ENCODE peak calls at places on chromosomes 13 and 19, in six cellular contexts. C, N, R, V, Q and M are unnamed samples.

GRCh38 chr19:39406656-39407393 is at the start of gene ZFP36:
- DNase-seq in Q (peak; percentile 95), R (peak; percentile 85), V (peak; percentile 95), N (peak; percentile 92), C (peak; percentile 77), M (peak; percentile 89)

GRCh38 chr19:7942981-7943443 is 454 bp downstream of the TIMM44 start:
- DNase-seq in V (no peak), R (no peak), N (no peak), Q (no peak), C (no peak), M (no peak)

GRCh38 chr13:29548722-29549446 is 46.6 kb downstream of the SLC7A1 start:
- DNase-seq in N (peak; percentile 57), Q (no peak), V (no peak), R (no peak), C (no peak), M (no peak)

GRCh38 chr19:15265849-15266248 is 33.6 kb upstream of the EPHX3 start:
- DNase-seq in C (peak; percentile 73), N (no peak), R (no peak), V (peak; percentile 93), Q (peak; percentile 99), M (peak; percentile 65)

GRCh38 chr19:485583-486236 is 10.6 kb upstream of the MADCAM1 start:
- DNase-seq in Q (peak; percentile 11), R (peak; percentile 46), V (no peak), C (no peak), N (peak; percentile 47), M (no peak)

GRCh38 chr19:52198678-52199077 is 8.8 kb downstream of the PPP2R1A start:
- DNase-seq in C (no peak), R (no peak), V (no peak), N (no peak), Q (no peak), M (no peak)

GRCh38 chr13:41565221-41565620 is 107.9 kb downstream of the RGCC start:
- DNase-seq in C (no peak), Q (peak; percentile 57), V (no peak), N (no peak), R (no peak), M (no peak)

GRCh38 chr13:49307365-49307764 is 59.6 kb downstream of the CDADC1 start:
- DNase-seq in C (no peak), R (no peak), V (no peak), Q (no peak), N (no peak), M (no peak)

GRCh38 chr13:75494491-75494890 is 12.5 kb upstream of the TBC1D4 start:
- DNase-seq in C (no peak), V (no peak), R (no peak), N (no peak), Q (peak; percentile 19), M (no peak)

GRCh38 chr13:26370495-26370990 is 116.6 kb downstream of the CDK8 start:
- DNase-seq in C (no peak), V (no peak), Q (peak; percentile 2), R (no peak), N (no peak), M (no peak)

GRCh38 chr13:95714142-95714832 is 37.3 kb downstream of the DNAJC3 start:
- DNase-seq in N (no peak), R (no peak), V (no peak), Q (peak; percentile 59), C (no peak), M (no peak)

GRCh38 chr19:16654621-16655020 is 5.3 kb downstream of the SMIM7 start:
- DNase-seq in V (no peak), Q (no peak), C (no peak), N (no peak), R (no peak), M (no peak)

GRCh38 chr19:30778961-30779690 is 406.9 kb downstream of the ZNF536 start:
- DNase-seq in Q (no peak), C (no peak), R (no peak), V (no peak), N (no peak), M (no peak)

GRCh38 chr19:12331211-12331941 is 2.1 kb downstream of the ZNF563 start:
- DNase-seq in C (no peak), N (no peak), R (peak; percentile 22), V (no peak), Q (no peak), M (no peak)

GRCh38 chr19:2923510-2923909 is 21.3 kb downstream of the ZNF77 start:
- DNase-seq in C (no peak), R (no peak), V (no peak), N (no peak), Q (peak; percentile 93), M (no peak)

GRCh38 chr19:53864308-53864836 is 3.3 kb upstream of the MYADM start:
- DNase-seq in N (peak; percentile 73), R (no peak), C (no peak), Q (no peak), V (peak; percentile 60), M (no peak)

GRCh38 chr19:31591258-31591657 is 242.0 kb upstream of the TSHZ3 start:
- DNase-seq in N (no peak), C (no peak), R (no peak), Q (no peak), V (no peak), M (no peak)

GRCh38 chr13:47480121-47480520 is 521.0 kb downstream of the SUCLA2 start:
- DNase-seq in C (no peak), Q (peak; percentile 65), R (no peak), V (no peak), N (no peak), M (no peak)

GRCh38 chr19:29062486-29063435 is 150.2 kb downstream of the UQCRFS1 start:
- DNase-seq in C (no peak), V (no peak), Q (no peak), R (no peak), N (no peak), M (no peak)

GRCh38 chr19:14576363-14576762 is 4.5 kb upstream of the NDUFB7 start:
- DNase-seq in Q (no peak), C (no peak), V (no peak), N (no peak), R (no peak), M (no peak)

GRCh38 chr19:29285878-29286277 is 72.9 kb upstream of the UQCRFS1 start:
- DNase-seq in R (peak; percentile 53), C (no peak), V (no peak), Q (no peak), N (no peak), M (no peak)

DNA sequence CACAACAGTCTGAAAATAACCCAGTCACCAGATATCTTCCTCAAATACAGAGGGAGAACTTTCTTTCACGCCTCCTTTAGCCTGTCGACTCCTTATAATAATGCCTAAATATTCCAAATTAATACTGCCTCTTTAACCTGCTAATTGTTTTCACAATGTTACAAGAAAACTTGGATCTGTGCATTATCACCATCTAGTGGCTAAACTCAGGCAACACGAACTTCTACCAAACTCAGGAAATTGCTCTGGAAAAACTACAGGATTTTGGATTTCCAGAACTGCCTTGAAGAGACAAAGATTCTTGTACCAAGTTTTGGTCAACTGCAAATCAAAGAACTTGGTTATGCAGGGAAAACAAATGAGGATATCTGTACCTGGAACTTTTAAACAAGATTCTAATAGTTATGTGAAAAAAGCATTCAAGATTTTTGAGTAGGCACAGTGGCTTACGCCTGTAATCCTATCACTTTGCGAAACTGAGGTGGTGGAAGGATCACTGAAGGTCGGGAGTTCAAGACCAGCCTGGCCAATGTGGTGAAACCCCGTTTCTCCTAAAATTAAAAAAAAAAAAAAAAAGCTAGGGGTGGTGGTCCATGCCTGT is 10.8 kb downstream of the CLN5 start:
- DNase-seq in Q (peak; percentile 65), C (no peak), R (no peak), N (no peak), V (no peak), M (no peak)
- TF ChIP-seq CTCF in Q (peak; percentile 73), C (peak; percentile 43), R (peak; percentile 56), N (no peak), V (no peak), M (no peak)

DNA sequence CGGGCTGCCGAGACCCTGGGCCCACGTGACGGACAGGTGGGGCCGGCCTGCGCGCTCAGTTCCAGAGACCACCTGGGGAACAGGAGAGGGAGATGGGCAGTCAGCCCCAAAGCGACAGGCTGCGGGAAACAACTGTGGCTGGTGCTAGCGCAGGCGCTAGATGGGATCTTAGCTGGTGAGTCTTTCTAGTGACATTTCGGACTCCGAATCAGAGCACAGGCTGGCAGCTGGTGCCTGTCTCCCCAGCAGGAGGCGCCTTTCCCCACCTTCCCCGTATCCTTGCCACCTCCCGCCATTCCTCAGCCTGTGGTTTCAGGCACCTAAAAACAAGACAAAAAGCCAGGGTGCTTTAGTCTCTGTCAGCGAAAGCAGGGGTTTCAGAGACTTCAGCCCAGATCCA is 19.4 kb upstream of the RANBP3 start:
- DNase-seq in V (no peak), N (no peak), Q (no peak), C (no peak), R (peak; percentile 38), M (no peak)
- TF ChIP-seq CTCF in V (no peak), N (no peak), Q (peak; percentile 16), C (no peak), R (peak; percentile 14), M (no peak)

GRCh38 chr13:113209336-113209879 is at the start of gene CUL4A:
- DNase-seq in R (peak; percentile 88), C (no peak), V (peak; percentile 83), Q (peak; percentile 77), N (peak; percentile 56), M (no peak)

GRCh38 chr13:113210834-113211233 is 1.4 kb downstream of the CUL4A start:
- DNase-seq in R (no peak), N (no peak), C (no peak), Q (no peak), V (no peak), M (no peak)

GRCh38 chr13:113211774-113212173 is 2.4 kb downstream of the CUL4A start:
- DNase-seq in C (no peak), N (no peak), R (peak; percentile 37), Q (no peak), V (no peak), M (no peak)

GRCh38 chr13:113208424-113209335 is at the start of gene PCID2:
- DNase-seq in V (peak; percentile 93), N (peak; percentile 76), Q (peak; percentile 90), R (peak; percentile 88), C (peak; percentile 68), M (peak; percentile 57)

DNA sequence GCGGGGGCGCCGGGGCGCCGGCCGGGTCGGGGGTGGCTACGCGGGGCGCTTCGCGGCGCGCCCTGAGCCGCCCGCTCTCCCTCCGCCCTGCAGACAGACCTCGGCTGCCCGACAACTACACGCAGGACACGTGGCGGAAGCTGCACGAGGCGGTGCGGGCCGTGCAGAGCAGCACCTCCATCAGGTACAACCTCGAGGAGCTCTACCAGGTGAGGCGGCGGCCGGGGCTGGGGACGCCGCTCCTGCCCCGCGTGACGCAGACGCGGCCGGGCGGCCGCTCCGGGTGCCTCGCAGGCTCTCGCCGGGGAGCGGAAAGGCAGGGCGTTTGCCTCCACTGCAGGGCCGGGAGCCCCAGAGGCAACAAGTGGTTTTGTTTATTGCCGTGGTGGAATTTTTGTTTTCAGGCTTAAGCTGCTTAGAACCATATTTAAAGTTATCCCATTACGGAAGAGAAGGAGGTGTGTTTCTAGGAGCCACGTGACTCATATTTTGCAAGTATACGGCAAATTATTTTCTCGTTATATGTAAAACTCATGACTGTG is 538 bp downstream of the CUL4A start:
- DNase-seq in R (peak; percentile 55), C (no peak), N (peak; percentile 40), Q (peak; percentile 57), V (peak; percentile 71), M (no peak)
- TF ChIP-seq CTCF in R (no peak), C (no peak), N (no peak), Q (no peak), V (no peak), M (no peak)

GRCh38 chr13:55229906-55230569 is 1910.7 kb upstream of the PRR20A start:
- DNase-seq in Q (no peak), N (no peak), R (no peak), C (no peak), V (no peak), M (no peak)

GRCh38 chr13:55234311-55234710 is 1906.4 kb upstream of the PRR20A start:
- DNase-seq in Q (no peak), R (no peak), N (no peak), V (no peak), C (no peak), M (no peak)

GRCh38 chr13:55230570-55230908 is 1910.2 kb upstream of the PRR20A start:
- DNase-seq in R (no peak), C (no peak), V (no peak), Q (no peak), N (no peak), M (no peak)
- TF ChIP-seq CTCF in R (no peak), C (no peak), V (no peak), Q (no peak), N (no peak), M (no peak)